ENCODE peak calls at places on chromosome 18, in six cellular contexts. One of them, this sample, is unnamed.

GRCh38 chr18:73462092-73462491 is 594.3 kb upstream of the NETO1 start:
- DNase-seq in A549: no peak
- DNase-seq in MM.1S: no peak
- DNase-seq in thoracic aorta: no peak
- DNase-seq in OCI-LY7: no peak
- DNase-seq in IMR-90: peak; percentile 92
- DNase-seq in this sample: no peak

GRCh38 chr18:49597556-49597955 is 35.7 kb downstream of the LIPG start:
- DNase-seq in MM.1S: no peak
- DNase-seq in OCI-LY7: no peak
- DNase-seq in A549: no peak
- DNase-seq in IMR-90: no peak
- DNase-seq in thoracic aorta: no peak
- DNase-seq in this sample: no peak

GRCh38 chr18:48693625-48694262 is 154.9 kb downstream of the CTIF start:
- DNase-seq in thoracic aorta: no peak
- DNase-seq in IMR-90: peak; percentile 68
- DNase-seq in OCI-LY7: no peak
- DNase-seq in MM.1S: no peak
- DNase-seq in A549: no peak
- DNase-seq in this sample: no peak

GRCh38 chr18:21632393-21632792 is 20.3 kb downstream of the SNRPD1 start:
- DNase-seq in thoracic aorta: no peak
- DNase-seq in A549: no peak
- DNase-seq in MM.1S: no peak
- DNase-seq in OCI-LY7: no peak
- DNase-seq in IMR-90: no peak
- DNase-seq in this sample: no peak

GRCh38 chr18:22913861-22914260 is 19.3 kb upstream of the RBBP8 start:
- DNase-seq in A549: no peak
- DNase-seq in OCI-LY7: no peak
- DNase-seq in MM.1S: no peak
- DNase-seq in thoracic aorta: no peak
- DNase-seq in IMR-90: no peak
- DNase-seq in this sample: peak; percentile 87

GRCh38 chr18:50469380-50469781 is 90.5 kb upstream of the MAPK4 start:
- DNase-seq in A549: no peak
- DNase-seq in OCI-LY7: no peak
- DNase-seq in MM.1S: no peak
- DNase-seq in IMR-90: no peak
- DNase-seq in thoracic aorta: peak; percentile 11
- DNase-seq in this sample: no peak

GRCh38 chr18:331231-331771 is 63.5 kb upstream of the THOC1 start:
- DNase-seq in IMR-90: no peak
- DNase-seq in MM.1S: no peak
- DNase-seq in OCI-LY7: no peak
- DNase-seq in A549: no peak
- DNase-seq in thoracic aorta: no peak
- DNase-seq in this sample: no peak

GRCh38 chr18:36451454-36452251 is 154.1 kb downstream of the FHOD3 start:
- DNase-seq in IMR-90: no peak
- DNase-seq in A549: no peak
- DNase-seq in MM.1S: no peak
- DNase-seq in thoracic aorta: no peak
- DNase-seq in OCI-LY7: no peak
- DNase-seq in this sample: no peak

GRCh38 chr18:35334821-35335220 is 9.4 kb downstream of the ZNF24 start:
- DNase-seq in thoracic aorta: no peak
- DNase-seq in OCI-LY7: no peak
- DNase-seq in A549: no peak
- DNase-seq in IMR-90: peak; percentile 65
- DNase-seq in MM.1S: no peak
- DNase-seq in this sample: no peak

GRCh38 chr18:48333563-48333962 is 75.6 kb downstream of the ZBTB7C start:
- DNase-seq in MM.1S: no peak
- DNase-seq in thoracic aorta: no peak
- DNase-seq in OCI-LY7: no peak
- DNase-seq in A549: no peak
- DNase-seq in IMR-90: no peak
- DNase-seq in this sample: peak; percentile 55

GRCh38 chr18:55470826-55471225 is 117.2 kb downstream of the TCF4 start:
- DNase-seq in OCI-LY7: no peak
- DNase-seq in MM.1S: no peak
- DNase-seq in IMR-90: no peak
- DNase-seq in A549: no peak
- DNase-seq in thoracic aorta: no peak
- DNase-seq in this sample: no peak

GRCh38 chr18:34806527-34806926 is 96.4 kb downstream of the DTNA start:
- DNase-seq in thoracic aorta: no peak
- DNase-seq in IMR-90: no peak
- DNase-seq in MM.1S: no peak
- DNase-seq in OCI-LY7: no peak
- DNase-seq in A549: no peak
- DNase-seq in this sample: no peak

GRCh38 chr18:57776354-57776753 is 26.8 kb downstream of the ATP8B1 start:
- DNase-seq in A549: no peak
- DNase-seq in MM.1S: no peak
- DNase-seq in IMR-90: no peak
- DNase-seq in OCI-LY7: no peak
- DNase-seq in thoracic aorta: no peak
- DNase-seq in this sample: no peak

GRCh38 chr18:14179306-14179705 is 47.1 kb upstream of the ZNF519 start:
- DNase-seq in OCI-LY7: peak; percentile 40
- DNase-seq in A549: peak; percentile 0
- DNase-seq in IMR-90: no peak
- DNase-seq in MM.1S: no peak
- DNase-seq in thoracic aorta: no peak
- DNase-seq in this sample: no peak

GRCh38 chr18:49524349-49524748 is 37.3 kb upstream of the C18orf32 start:
- DNase-seq in A549: no peak
- DNase-seq in IMR-90: no peak
- DNase-seq in thoracic aorta: no peak
- DNase-seq in MM.1S: no peak
- DNase-seq in OCI-LY7: no peak
- DNase-seq in this sample: no peak

GRCh38 chr18:32383040-32383819 is 87.5 kb downstream of the GAREM1 start:
- DNase-seq in A549: peak; percentile 15
- DNase-seq in MM.1S: no peak
- DNase-seq in IMR-90: peak; percentile 98
- DNase-seq in thoracic aorta: no peak
- DNase-seq in OCI-LY7: no peak
- DNase-seq in this sample: no peak

GRCh38 chr18:33835419-33835818 is 257.4 kb downstream of the ASXL3 start:
- DNase-seq in A549: no peak
- DNase-seq in OCI-LY7: no peak
- DNase-seq in IMR-90: no peak
- DNase-seq in thoracic aorta: no peak
- DNase-seq in MM.1S: no peak
- DNase-seq in this sample: no peak

GRCh38 chr18:67735506-67735905 is 219.0 kb upstream of the DSEL start:
- DNase-seq in IMR-90: no peak
- DNase-seq in OCI-LY7: no peak
- DNase-seq in MM.1S: peak; percentile 14
- DNase-seq in thoracic aorta: no peak
- DNase-seq in A549: no peak
- DNase-seq in this sample: peak; percentile 2

GRCh38 chr18:4069183-4069582 is 385.9 kb downstream of the DLGAP1 start:
- DNase-seq in IMR-90: no peak
- DNase-seq in OCI-LY7: no peak
- DNase-seq in A549: no peak
- DNase-seq in thoracic aorta: no peak
- DNase-seq in MM.1S: no peak
- DNase-seq in this sample: no peak

GRCh38 chr18:4063545-4063944 is 391.6 kb downstream of the DLGAP1 start:
- DNase-seq in MM.1S: no peak
- DNase-seq in IMR-90: no peak
- DNase-seq in OCI-LY7: no peak
- DNase-seq in thoracic aorta: no peak
- DNase-seq in A549: no peak
- DNase-seq in this sample: peak; percentile 54

GRCh38 chr18:4074647-4075046 is 380.5 kb downstream of the DLGAP1 start:
- DNase-seq in IMR-90: peak; percentile 26
- DNase-seq in thoracic aorta: no peak
- DNase-seq in MM.1S: no peak
- DNase-seq in A549: no peak
- DNase-seq in OCI-LY7: no peak
- DNase-seq in this sample: no peak

DNA sequence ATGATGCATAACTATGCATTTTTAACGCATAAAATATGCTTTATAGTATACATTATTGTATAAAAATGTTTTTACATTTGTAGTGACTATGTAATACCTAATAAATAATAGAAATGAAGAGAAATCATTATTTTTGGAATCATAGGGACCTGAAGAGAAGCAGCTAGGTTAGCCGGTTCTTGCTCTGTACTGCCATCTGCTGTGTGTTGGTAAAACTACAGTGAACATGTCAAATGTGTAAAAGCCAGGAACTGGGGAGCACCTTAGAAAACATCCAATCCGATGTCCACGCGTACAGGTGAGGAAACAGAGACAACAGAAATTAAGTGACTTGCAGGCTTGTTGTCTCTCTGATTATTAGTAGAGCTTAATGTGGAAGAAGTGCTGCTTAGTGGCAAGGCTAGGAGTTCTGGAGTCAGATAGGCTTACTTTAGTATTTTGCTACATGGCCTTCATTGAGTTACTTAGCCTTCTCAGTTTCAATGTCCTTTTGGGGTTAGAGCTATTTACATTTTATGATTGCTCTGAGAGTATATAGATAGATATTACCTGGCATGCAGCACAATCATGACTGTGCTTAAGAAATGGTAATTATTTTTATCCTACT is 386.5 kb downstream of the DLGAP1 start:
- DNase-seq in IMR-90: peak; percentile 56
- DNase-seq in thoracic aorta: no peak
- DNase-seq in OCI-LY7: peak; percentile 67
- DNase-seq in A549: peak; percentile 30
- DNase-seq in MM.1S: peak; percentile 52
- DNase-seq in this sample: peak; percentile 81
- TF ChIP-seq CTCF in IMR-90: peak; percentile 61
- TF ChIP-seq CTCF in thoracic aorta: peak; percentile 59
- TF ChIP-seq CTCF in OCI-LY7: peak; percentile 94
- TF ChIP-seq CTCF in A549: peak; percentile 54
- TF ChIP-seq CTCF in MM.1S: peak; percentile 66
- TF ChIP-seq CTCF in this sample: peak; percentile 76

DNA sequence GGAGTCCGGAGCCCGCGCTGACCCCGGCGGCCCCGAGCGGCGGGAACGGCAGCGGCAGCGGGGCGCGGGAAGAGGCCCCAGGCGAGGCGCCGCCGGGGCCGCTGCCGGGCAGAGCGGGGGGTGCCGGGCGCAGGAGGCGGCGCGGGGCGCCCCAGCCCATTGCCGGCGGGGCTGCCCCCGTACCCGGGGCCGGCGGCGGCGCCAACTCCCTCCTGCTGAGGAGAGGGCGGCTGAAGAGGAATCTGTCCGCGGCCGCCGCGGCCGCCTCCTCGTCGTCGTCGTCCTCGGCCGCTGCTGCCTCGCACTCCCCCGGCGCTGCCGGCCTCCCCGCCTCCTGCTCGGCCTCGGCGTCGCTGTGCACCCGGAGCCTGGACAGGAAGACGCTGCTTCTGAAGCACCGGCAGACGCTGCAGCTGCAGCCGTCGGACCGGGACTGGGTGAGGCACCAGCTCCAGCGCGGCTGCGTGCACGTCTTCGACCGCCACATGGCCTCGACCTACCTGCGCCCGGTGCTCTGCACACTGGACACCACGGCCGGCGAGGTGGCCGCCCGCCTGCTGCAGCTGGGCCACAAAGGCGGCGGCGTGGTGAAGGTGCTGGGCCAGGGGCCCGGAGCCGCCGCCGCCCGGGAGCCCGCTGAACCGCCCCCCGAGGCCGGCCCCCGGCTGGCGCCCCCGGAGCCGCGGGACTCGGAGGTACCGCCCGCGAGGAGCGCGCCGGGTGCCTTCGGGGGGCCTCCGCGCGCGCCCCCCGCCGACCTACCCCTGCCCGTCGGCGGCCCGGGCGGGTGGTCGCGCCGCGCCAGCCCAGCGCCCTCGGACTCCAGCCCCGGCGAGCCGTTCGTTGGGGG is 713 bp downstream of the PHLPP1 start:
- DNase-seq in A549: peak; percentile 14
- DNase-seq in OCI-LY7: peak; percentile 79
- DNase-seq in thoracic aorta: no peak
- DNase-seq in IMR-90: peak; percentile 59
- DNase-seq in MM.1S: peak; percentile 75
- DNase-seq in this sample: peak; percentile 41
- H3K4me3 ChIP-seq in A549: peak overlapping the region; percentile 69
- H3K4me3 ChIP-seq in OCI-LY7: peak overlapping the region; percentile 71
- H3K4me3 ChIP-seq in thoracic aorta: peak overlapping the region; percentile 85
- H3K4me3 ChIP-seq in IMR-90: peak overlapping the region; percentile 67
- H3K4me3 ChIP-seq in MM.1S: peak overlapping the region; percentile 70
- H3K4me3 ChIP-seq in this sample: peak overlapping the region; percentile 65

GRCh38 chr18:3219621-3220335 is at the start of gene MYOM1:
- DNase-seq in MM.1S: no peak
- DNase-seq in OCI-LY7: no peak
- DNase-seq in thoracic aorta: no peak
- DNase-seq in IMR-90: no peak
- DNase-seq in A549: no peak
- DNase-seq in this sample: no peak

GRCh38 chr18:3224223-3224622 is 4.5 kb upstream of the MYOM1 start:
- DNase-seq in IMR-90: no peak
- DNase-seq in OCI-LY7: no peak
- DNase-seq in MM.1S: no peak
- DNase-seq in thoracic aorta: no peak
- DNase-seq in A549: no peak
- DNase-seq in this sample: no peak

GRCh38 chr18:3223356-3223755 is 3.6 kb upstream of the MYOM1 start:
- DNase-seq in OCI-LY7: no peak
- DNase-seq in IMR-90: no peak
- DNase-seq in thoracic aorta: no peak
- DNase-seq in A549: no peak
- DNase-seq in MM.1S: no peak
- DNase-seq in this sample: no peak

GRCh38 chr18:3218817-3219216 is 951 bp downstream of the MYOM1 start:
- DNase-seq in MM.1S: no peak
- DNase-seq in IMR-90: no peak
- DNase-seq in OCI-LY7: no peak
- DNase-seq in A549: no peak
- DNase-seq in thoracic aorta: no peak
- DNase-seq in this sample: no peak

GRCh38 chr18:3221496-3221895 is 1.7 kb upstream of the MYOM1 start:
- DNase-seq in MM.1S: no peak
- DNase-seq in IMR-90: no peak
- DNase-seq in thoracic aorta: no peak
- DNase-seq in A549: no peak
- DNase-seq in OCI-LY7: no peak
- DNase-seq in this sample: no peak
- H3K4me1 ChIP-seq in MM.1S: no peaks in the 10 kb centered on the region
- H3K4me1 ChIP-seq in IMR-90: no peaks in the 10 kb centered on the region
- H3K4me1 ChIP-seq in thoracic aorta: peaks cover 27% of the 10 kb centered on the region
- H3K4me1 ChIP-seq in A549: peaks cover 23% of the 10 kb centered on the region
- H3K4me1 ChIP-seq in OCI-LY7: no peaks in the 10 kb centered on the region
- H3K4me1 ChIP-seq in this sample: peaks cover 14% of the 10 kb centered on the region

DNA sequence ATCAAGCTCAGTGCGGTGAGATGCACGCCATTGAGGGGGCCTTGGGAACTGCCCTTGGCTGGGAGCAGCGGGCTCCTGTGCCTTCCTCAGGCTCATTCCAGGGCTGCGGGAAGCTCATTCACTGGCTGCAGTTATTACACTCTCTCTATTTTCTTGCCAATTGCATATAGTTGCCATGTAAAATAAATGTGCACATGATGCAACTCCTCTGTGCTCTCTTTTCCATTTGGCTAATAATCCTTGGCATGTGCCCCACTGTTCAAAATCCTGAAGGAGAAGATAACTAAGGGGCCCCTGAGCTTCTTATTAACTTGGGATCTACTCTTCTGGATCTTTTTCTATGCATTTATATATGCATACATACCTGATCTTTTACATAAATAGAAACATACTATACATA is 74.6 kb downstream of the KCTD1 start:
- DNase-seq in MM.1S: no peak
- DNase-seq in thoracic aorta: no peak
- DNase-seq in OCI-LY7: no peak
- DNase-seq in IMR-90: no peak
- DNase-seq in A549: no peak
- DNase-seq in this sample: no peak
- TF ChIP-seq CTCF in MM.1S: no peak
- TF ChIP-seq CTCF in thoracic aorta: no peak
- TF ChIP-seq CTCF in OCI-LY7: no peak
- TF ChIP-seq CTCF in IMR-90: no peak
- TF ChIP-seq CTCF in A549: no peak
- TF ChIP-seq CTCF in this sample: no peak

This sample was measured in GM23338.